ENCODE peak calls at places on chromosomes 1 and 21, in six cellular contexts. One of them, this sample, is unnamed.

GRCh38 chr1:214566158-214567104 is 15.0 kb upstream of the PTPN14 start:
- DNase-seq in RWPE2: peak; percentile 75
- DNase-seq in fibroblast of lung: peak; percentile 89
- DNase-seq in neural progenitor cell: no peak
- DNase-seq in stomach: no peak
- DNase-seq in transverse colon: no peak
- DNase-seq in this sample: no peak

GRCh38 chr1:1120096-1120495 is 4.2 kb upstream of the C1orf159 start:
- DNase-seq in RWPE2: peak; percentile 36
- DNase-seq in fibroblast of lung: no peak
- DNase-seq in neural progenitor cell: no peak
- DNase-seq in stomach: no peak
- DNase-seq in transverse colon: peak; percentile 7
- DNase-seq in this sample: no peak

GRCh38 chr1:200346744-200347143 is 63.1 kb downstream of the ZNF281 start:
- DNase-seq in RWPE2: no peak
- DNase-seq in fibroblast of lung: peak; percentile 75
- DNase-seq in neural progenitor cell: no peak
- DNase-seq in stomach: no peak
- DNase-seq in transverse colon: no peak
- DNase-seq in this sample: no peak

GRCh38 chr1:18536356-18536755 is 55.6 kb downstream of the KLHDC7A start:
- DNase-seq in RWPE2: no peak
- DNase-seq in fibroblast of lung: no peak
- DNase-seq in neural progenitor cell: no peak
- DNase-seq in stomach: no peak
- DNase-seq in transverse colon: no peak
- DNase-seq in this sample: no peak

GRCh38 chr1:225467193-225468020 is 39.6 kb upstream of the LBR start:
- DNase-seq in RWPE2: no peak
- DNase-seq in fibroblast of lung: no peak
- DNase-seq in neural progenitor cell: no peak
- DNase-seq in stomach: peak; percentile 63
- DNase-seq in transverse colon: peak; percentile 81
- DNase-seq in this sample: no peak

GRCh38 chr1:218705391-218705790 is 360.3 kb downstream of the TGFB2 start:
- DNase-seq in RWPE2: no peak
- DNase-seq in fibroblast of lung: peak; percentile 59
- DNase-seq in neural progenitor cell: no peak
- DNase-seq in stomach: no peak
- DNase-seq in transverse colon: no peak
- DNase-seq in this sample: no peak

GRCh38 chr1:173551699-173552098 is 51.2 kb downstream of the SLC9C2 start:
- DNase-seq in RWPE2: no peak
- DNase-seq in fibroblast of lung: no peak
- DNase-seq in neural progenitor cell: no peak
- DNase-seq in stomach: no peak
- DNase-seq in transverse colon: no peak
- DNase-seq in this sample: no peak

GRCh38 chr1:116847688-116848531 is 61.8 kb upstream of the PTGFRN start:
- DNase-seq in RWPE2: no peak
- DNase-seq in fibroblast of lung: peak; percentile 73
- DNase-seq in neural progenitor cell: no peak
- DNase-seq in stomach: no peak
- DNase-seq in transverse colon: peak; percentile 27
- DNase-seq in this sample: no peak

GRCh38 chr1:46188295-46189030 is 9.8 kb downstream of the POMGNT1 start:
- DNase-seq in RWPE2: no peak
- DNase-seq in fibroblast of lung: no peak
- DNase-seq in neural progenitor cell: no peak
- DNase-seq in stomach: peak; percentile 61
- DNase-seq in transverse colon: peak; percentile 55
- DNase-seq in this sample: no peak

GRCh38 chr1:235011064-235011598 is 117.5 kb downstream of the TOMM20 start:
- DNase-seq in RWPE2: no peak
- DNase-seq in fibroblast of lung: no peak
- DNase-seq in neural progenitor cell: no peak
- DNase-seq in stomach: no peak
- DNase-seq in transverse colon: no peak
- DNase-seq in this sample: no peak

GRCh38 chr1:154170547-154171221 is 15.8 kb upstream of the NUP210L start:
- DNase-seq in RWPE2: no peak
- DNase-seq in fibroblast of lung: no peak
- DNase-seq in neural progenitor cell: no peak
- DNase-seq in stomach: no peak
- DNase-seq in transverse colon: no peak
- DNase-seq in this sample: no peak

GRCh38 chr1:162676767-162677166 is 44.5 kb downstream of the DDR2 start:
- DNase-seq in RWPE2: no peak
- DNase-seq in fibroblast of lung: no peak
- DNase-seq in neural progenitor cell: no peak
- DNase-seq in stomach: no peak
- DNase-seq in transverse colon: no peak
- DNase-seq in this sample: no peak

GRCh38 chr21:35048183-35048601 is 910 bp downstream of the RUNX1 start:
- DNase-seq in RWPE2: no peak
- DNase-seq in fibroblast of lung: peak; percentile 43
- DNase-seq in neural progenitor cell: peak; percentile 41
- DNase-seq in stomach: no peak
- DNase-seq in transverse colon: no peak
- DNase-seq in this sample: no peak

DNA sequence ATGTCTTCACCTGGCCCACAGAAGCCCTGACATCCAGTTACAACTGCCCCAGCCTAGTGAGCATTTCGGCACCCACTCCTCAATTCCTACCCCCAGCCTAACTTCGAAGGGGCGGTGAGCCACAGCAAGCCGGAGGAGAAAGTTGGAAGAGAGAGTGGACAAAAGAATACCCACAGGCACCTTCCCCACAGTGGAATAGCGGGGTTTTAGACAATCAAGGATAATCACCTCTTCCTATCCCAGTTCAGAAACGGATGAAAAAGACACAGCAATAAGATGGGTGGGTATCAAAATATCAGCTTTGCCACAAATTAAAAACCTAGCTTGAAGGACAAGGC is 1.3 kb upstream of the LSS start:
- DNase-seq in RWPE2: no peak
- DNase-seq in fibroblast of lung: no peak
- DNase-seq in neural progenitor cell: no peak
- DNase-seq in stomach: no peak
- DNase-seq in transverse colon: no peak
- DNase-seq in this sample: no peak
- H3K4me3 ChIP-seq in RWPE2: peak overlapping the region; percentile 63
- H3K4me3 ChIP-seq in fibroblast of lung: peak overlapping the region; percentile 56
- H3K4me3 ChIP-seq in neural progenitor cell: peak overlapping the region; percentile 62
- H3K4me3 ChIP-seq in stomach: peak overlapping the region; percentile 96
- H3K4me3 ChIP-seq in transverse colon: peak overlapping the region; percentile 94
- H3K4me3 ChIP-seq in this sample: peak overlapping the region; percentile 93

DNA sequence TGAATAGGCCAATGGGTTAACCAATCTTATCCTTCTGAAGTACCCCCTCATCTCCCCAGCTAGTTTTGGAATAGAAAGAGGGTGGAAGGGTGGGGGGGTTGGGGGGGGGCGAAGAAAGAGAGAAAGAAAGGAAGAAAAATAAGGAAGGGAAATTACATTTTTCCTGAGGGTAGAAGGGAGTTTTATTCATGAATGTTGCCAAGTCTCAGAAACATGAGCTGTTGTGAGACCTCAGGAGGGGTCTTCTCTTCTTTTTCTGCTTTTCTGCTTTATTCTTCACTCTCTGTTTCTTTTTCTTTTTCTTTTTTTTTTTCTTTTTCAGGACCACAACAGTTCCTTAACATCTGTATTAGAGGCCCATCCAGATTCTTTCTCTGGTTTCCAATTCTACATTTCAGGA is 6.0 kb upstream of the TRIM67 start:
- DNase-seq in RWPE2: no peak
- DNase-seq in fibroblast of lung: no peak
- DNase-seq in neural progenitor cell: no peak
- DNase-seq in stomach: no peak
- DNase-seq in transverse colon: no peak
- DNase-seq in this sample: no peak
- H3K27me3 ChIP-seq in RWPE2: peaks cover 15% of the 10 kb centered on the region
- H3K27me3 ChIP-seq in fibroblast of lung: peaks cover 8% of the 10 kb centered on the region
- H3K27me3 ChIP-seq in neural progenitor cell: peaks cover 56% of the 10 kb centered on the region
- H3K27me3 ChIP-seq in stomach: peaks cover 12% of the 10 kb centered on the region
- H3K27me3 ChIP-seq in transverse colon: peaks cover 55% of the 10 kb centered on the region
- H3K27me3 ChIP-seq in this sample: no peaks in the 10 kb centered on the region

GRCh38 chr21:25453524-25453923 is 153.8 kb downstream of the MRPL39 start:
- DNase-seq in RWPE2: no peak
- DNase-seq in fibroblast of lung: peak; percentile 45
- DNase-seq in neural progenitor cell: no peak
- DNase-seq in stomach: no peak
- DNase-seq in transverse colon: no peak
- DNase-seq in this sample: no peak
- H3K9me3 ChIP-seq in RWPE2: no peaks in the 10 kb centered on the region
- H3K9me3 ChIP-seq in fibroblast of lung: no peaks in the 10 kb centered on the region
- H3K9me3 ChIP-seq in neural progenitor cell: no peaks in the 10 kb centered on the region
- H3K9me3 ChIP-seq in stomach: no peaks in the 10 kb centered on the region
- H3K9me3 ChIP-seq in transverse colon: no peaks in the 10 kb centered on the region
- H3K9me3 ChIP-seq in this sample: peaks cover 4% of the 10 kb centered on the region

GRCh38 chr1:28369518-28370219 is at the start of gene PHACTR4:
- DNase-seq in RWPE2: peak; percentile 96
- DNase-seq in fibroblast of lung: peak; percentile 93
- DNase-seq in neural progenitor cell: peak; percentile 98
- DNase-seq in stomach: peak; percentile 94
- DNase-seq in transverse colon: peak; percentile 94
- DNase-seq in this sample: peak; percentile 95

GRCh38 chr1:28370220-28371010 is 875 bp downstream of the PHACTR4 start:
- DNase-seq in RWPE2: no peak
- DNase-seq in fibroblast of lung: peak; percentile 58
- DNase-seq in neural progenitor cell: peak; percentile 65
- DNase-seq in stomach: no peak
- DNase-seq in transverse colon: peak; percentile 34
- DNase-seq in this sample: peak; percentile 45

GRCh38 chr1:28371011-28371378 is 1.5 kb downstream of the PHACTR4 start:
- DNase-seq in RWPE2: no peak
- DNase-seq in fibroblast of lung: no peak
- DNase-seq in neural progenitor cell: no peak
- DNase-seq in stomach: no peak
- DNase-seq in transverse colon: no peak
- DNase-seq in this sample: no peak

GRCh38 chr1:28378906-28379305 is 9.4 kb downstream of the PHACTR4 start:
- DNase-seq in RWPE2: no peak
- DNase-seq in fibroblast of lung: no peak
- DNase-seq in neural progenitor cell: no peak
- DNase-seq in stomach: no peak
- DNase-seq in transverse colon: no peak
- DNase-seq in this sample: no peak

DNA sequence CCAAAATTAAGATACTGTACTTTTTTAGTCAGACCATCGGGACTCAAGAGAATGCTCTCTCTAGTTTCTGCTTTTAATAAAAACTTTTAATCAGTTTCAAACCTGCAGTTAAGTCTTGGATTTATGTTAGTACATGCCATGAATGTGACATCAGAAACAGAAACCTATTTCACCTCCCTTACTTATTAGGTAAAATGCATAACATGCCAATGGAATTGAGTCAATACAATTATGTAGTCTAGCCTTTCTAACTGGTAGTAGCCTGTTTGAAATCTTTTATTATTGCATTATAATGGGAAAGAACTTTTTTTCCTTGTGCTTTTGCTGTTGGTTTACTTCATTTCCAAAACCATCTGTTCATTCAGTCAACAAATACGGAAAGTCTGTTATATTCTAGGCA is 4.8 kb downstream of the PHACTR4 start:
- DNase-seq in RWPE2: no peak
- DNase-seq in fibroblast of lung: peak; percentile 82
- DNase-seq in neural progenitor cell: no peak
- DNase-seq in stomach: no peak
- DNase-seq in transverse colon: no peak
- DNase-seq in this sample: no peak
- H3K4me3 ChIP-seq in RWPE2: no peak overlapping the region
- H3K4me3 ChIP-seq in fibroblast of lung: no peak overlapping the region
- H3K4me3 ChIP-seq in neural progenitor cell: no peak overlapping the region
- H3K4me3 ChIP-seq in stomach: no peak overlapping the region
- H3K4me3 ChIP-seq in transverse colon: no peak overlapping the region
- H3K4me3 ChIP-seq in this sample: no peak overlapping the region

DNA sequence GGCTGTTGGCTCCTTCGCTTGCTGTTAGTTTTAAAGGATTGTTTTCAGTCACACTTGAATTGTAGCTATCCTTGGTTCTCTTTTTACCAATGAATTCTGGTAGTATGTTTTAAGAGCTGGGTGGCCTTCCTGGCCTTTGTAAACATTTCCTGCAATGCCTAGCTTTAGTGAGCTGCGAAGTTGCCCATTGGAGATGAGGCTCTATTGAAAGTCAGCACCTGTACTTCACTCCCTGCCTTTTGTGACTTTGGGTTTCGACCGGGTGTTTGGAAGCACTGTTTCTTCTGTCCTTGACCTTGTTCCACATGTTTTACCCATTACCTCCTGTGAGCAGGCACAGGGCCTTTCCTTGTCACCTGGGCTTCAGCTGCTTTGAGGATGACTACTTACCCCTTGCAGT is 64.7 kb downstream of the DYRK1A start:
- DNase-seq in RWPE2: no peak
- DNase-seq in fibroblast of lung: no peak
- DNase-seq in neural progenitor cell: no peak
- DNase-seq in stomach: no peak
- DNase-seq in transverse colon: no peak
- DNase-seq in this sample: no peak
- H3K27me3 ChIP-seq in RWPE2: no peaks in the 10 kb centered on the region
- H3K27me3 ChIP-seq in fibroblast of lung: no peaks in the 10 kb centered on the region
- H3K27me3 ChIP-seq in neural progenitor cell: no peaks in the 10 kb centered on the region
- H3K27me3 ChIP-seq in stomach: no peaks in the 10 kb centered on the region
- H3K27me3 ChIP-seq in transverse colon: no peaks in the 10 kb centered on the region
- H3K27me3 ChIP-seq in this sample: no peaks in the 10 kb centered on the region

DNA sequence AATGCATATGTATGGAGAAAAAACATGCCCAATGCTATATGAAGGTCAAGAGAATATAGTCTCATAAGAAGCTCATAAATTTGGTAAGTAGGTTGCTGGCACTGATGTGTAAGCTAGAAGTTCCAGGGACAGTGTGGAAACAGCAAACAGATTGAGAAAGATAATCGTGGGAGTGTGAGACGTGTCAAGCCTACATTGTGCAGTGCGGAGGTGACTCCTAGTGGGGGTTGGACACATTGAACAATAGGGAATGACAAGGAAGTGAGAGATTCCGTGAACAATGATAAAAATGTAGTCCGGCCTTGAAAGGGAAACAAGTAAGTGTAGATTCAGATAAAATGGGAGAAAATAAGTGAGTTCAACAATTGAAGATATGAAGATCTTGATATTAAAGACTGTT is 788.4 kb upstream of the PRMT6 start:
- DNase-seq in RWPE2: no peak
- DNase-seq in fibroblast of lung: peak; percentile 5
- DNase-seq in neural progenitor cell: peak; percentile 9
- DNase-seq in stomach: no peak
- DNase-seq in transverse colon: no peak
- DNase-seq in this sample: peak; percentile 36
- H3K9me3 ChIP-seq in RWPE2: no peaks in the 10 kb centered on the region
- H3K9me3 ChIP-seq in fibroblast of lung: no peaks in the 10 kb centered on the region
- H3K9me3 ChIP-seq in neural progenitor cell: no peaks in the 10 kb centered on the region
- H3K9me3 ChIP-seq in stomach: no peaks in the 10 kb centered on the region
- H3K9me3 ChIP-seq in transverse colon: peaks cover 2% of the 10 kb centered on the region
- H3K9me3 ChIP-seq in this sample: no peaks in the 10 kb centered on the region

DNA sequence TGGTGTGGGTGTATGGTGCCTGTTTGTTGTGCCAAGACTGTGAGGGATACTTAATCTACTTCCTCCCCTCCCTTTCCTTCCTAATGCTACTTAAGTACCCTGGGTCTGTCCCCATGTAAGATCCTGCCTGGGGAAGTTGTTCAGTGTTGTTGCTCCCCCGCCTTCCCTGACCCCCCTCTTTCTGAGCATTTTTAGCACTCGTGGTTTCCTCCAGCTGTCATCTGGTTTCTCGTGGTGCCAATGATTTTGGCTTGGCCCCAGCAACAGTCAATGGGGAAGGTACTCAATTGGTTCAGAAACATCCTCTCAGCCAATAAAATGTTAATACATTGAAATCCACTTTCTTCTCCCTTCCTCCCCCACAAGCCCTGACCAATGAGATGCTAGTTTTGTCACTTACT is 8.0 kb upstream of the B4GALT3 start:
- DNase-seq in RWPE2: no peak
- DNase-seq in fibroblast of lung: peak; percentile 59
- DNase-seq in neural progenitor cell: no peak
- DNase-seq in stomach: peak; percentile 58
- DNase-seq in transverse colon: peak; percentile 83
- DNase-seq in this sample: no peak
- H3K4me3 ChIP-seq in RWPE2: no peak overlapping the region
- H3K4me3 ChIP-seq in fibroblast of lung: no peak overlapping the region
- H3K4me3 ChIP-seq in neural progenitor cell: no peak overlapping the region
- H3K4me3 ChIP-seq in stomach: no peak overlapping the region
- H3K4me3 ChIP-seq in transverse colon: no peak overlapping the region
- H3K4me3 ChIP-seq in this sample: no peak overlapping the region

This sample was measured in Caco-2.